ENCODE peak calls at places on chromosome 12, in ten cellular contexts. B is endothelial cell, Z is Calu3, W is right atrium auricular region, U is AG10803, G is pancreas, V is upper lobe of right lung, J is thoracic aorta, N is HFF-Myc, D is neural crest cell. A is an unnamed sample.
A peak's percentile ranks its signal among the peaks of the same experiment; 100 is the strongest.

GRCh38 chr12:90216815-90217214 is 508.2 kb upstream of the ATP2B1 start:
- DNase-seq in B (no peak), Z (peak; percentile 22), W (no peak), U (peak; percentile 35), G (no peak), V (no peak), J (no peak), N (no peak), D (no peak), A (no peak)

GRCh38 chr12:48165089-48166031 is 8.0 kb upstream of the ASB8 start:
- DNase-seq in B (peak; percentile 55), Z (peak; percentile 52), W (no peak), U (peak; percentile 67), G (no peak), V (no peak), J (no peak), N (peak; percentile 21), D (peak; percentile 52), A (no peak)

GRCh38 chr12:112792306-112792705 is 758 bp downstream of the RPH3A start:
- DNase-seq in B (no peak), Z (no peak), W (no peak), U (no peak), G (no peak), V (no peak), J (no peak), N (no peak), D (no peak), A (no peak)

GRCh38 chr12:124730455-124730932 is 133.2 kb downstream of the SCARB1 start:
- DNase-seq in B (no peak), Z (peak; percentile 68), W (no peak), U (peak; percentile 51), G (no peak), V (no peak), J (no peak), N (no peak), D (no peak), A (no peak)

GRCh38 chr12:52190860-52191729 is 719 bp downstream of the KRT80 start:
- DNase-seq in B (no peak), Z (peak; percentile 69), W (no peak), U (no peak), G (peak; percentile 67), V (no peak), J (no peak), N (no peak), D (no peak), A (no peak)

GRCh38 chr12:57435288-57435687 is 704 bp downstream of the INHBC start:
- DNase-seq in B (no peak), Z (no peak), W (no peak), U (no peak), G (no peak), V (no peak), J (no peak), N (no peak), D (no peak), A (no peak)

GRCh38 chr12:89783321-89784060 is 74.9 kb upstream of the ATP2B1 start:
- DNase-seq in B (no peak), Z (no peak), W (no peak), U (peak; percentile 72), G (no peak), V (no peak), J (no peak), N (no peak), D (no peak), A (no peak)

GRCh38 chr12:57319678-57320469 is 68.9 kb upstream of the STAC3 start:
- DNase-seq in B (no peak), Z (no peak), W (no peak), U (no peak), G (no peak), V (no peak), J (no peak), N (no peak), D (no peak), A (no peak)

GRCh38 chr12:122094735-122095561 is 16.4 kb downstream of the MLXIP start:
- DNase-seq in B (no peak), Z (no peak), W (no peak), U (no peak), G (no peak), V (no peak), J (no peak), N (no peak), D (no peak), A (no peak)

GRCh38 chr12:1857821-1858220 is 37.5 kb downstream of the LRTM2 start:
- DNase-seq in B (no peak), Z (no peak), W (no peak), U (no peak), G (no peak), V (no peak), J (no peak), N (no peak), D (no peak), A (no peak)

GRCh38 chr12:131836193-131836592 is 8.0 kb downstream of the MMP17 start:
- DNase-seq in B (no peak), Z (no peak), W (no peak), U (no peak), G (no peak), V (no peak), J (no peak), N (no peak), D (no peak), A (no peak)

GRCh38 chr12:76879710-76880025 is 849 bp upstream of the CSRP2 start:
- DNase-seq in B (no peak), Z (no peak), W (no peak), U (no peak), G (peak; percentile 27), V (no peak), J (no peak), N (no peak), D (no peak), A (no peak)
- TF ChIP-seq CTCF in B (no peak), Z (no peak), W (no peak), U (no peak), G (no peak), V (no peak), J (no peak), N (no peak), D (no peak), A (no peak)

DNA sequence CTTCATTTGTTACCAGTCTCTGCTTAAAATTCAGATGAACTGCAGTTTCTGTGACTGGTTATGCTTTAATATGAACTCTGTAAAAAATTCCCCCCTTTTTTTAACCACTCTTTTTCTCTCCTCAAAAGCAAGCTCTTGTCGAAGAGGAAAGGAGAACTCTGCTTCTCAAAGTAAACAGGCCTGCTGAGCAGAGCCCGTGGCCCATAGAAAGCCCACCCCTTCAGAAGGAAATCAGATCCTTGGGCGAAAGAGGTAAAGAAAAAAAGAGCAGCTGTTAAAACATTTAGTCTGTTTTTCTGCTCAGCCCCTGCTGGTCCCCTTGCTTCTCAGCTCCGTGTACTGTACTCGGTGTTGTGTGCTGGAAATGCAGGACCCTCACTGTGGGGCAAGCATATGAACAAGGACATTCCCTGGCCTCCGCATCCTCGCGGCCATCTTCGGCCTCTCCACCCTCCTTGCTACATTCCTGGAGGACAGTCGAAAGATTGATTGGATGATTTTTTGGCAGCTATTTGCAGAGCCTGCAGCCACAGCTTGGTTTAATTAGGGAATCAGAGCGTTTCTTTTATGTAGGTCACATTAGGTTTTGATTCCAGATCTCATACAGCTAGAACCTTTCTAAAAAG is 164.6 kb upstream of the LRIG3 start:
- DNase-seq in B (no peak), Z (no peak), W (no peak), U (peak; percentile 91), G (no peak), V (no peak), J (no peak), N (peak; percentile 56), D (peak; percentile 9), A (peak; percentile 91)
- TF ChIP-seq CTCF in B (no peak), Z (no peak), W (no peak), U (peak; percentile 20), G (no peak), V (no peak), J (no peak), N (peak; percentile 13), D (no peak), A (peak; percentile 45)

DNA sequence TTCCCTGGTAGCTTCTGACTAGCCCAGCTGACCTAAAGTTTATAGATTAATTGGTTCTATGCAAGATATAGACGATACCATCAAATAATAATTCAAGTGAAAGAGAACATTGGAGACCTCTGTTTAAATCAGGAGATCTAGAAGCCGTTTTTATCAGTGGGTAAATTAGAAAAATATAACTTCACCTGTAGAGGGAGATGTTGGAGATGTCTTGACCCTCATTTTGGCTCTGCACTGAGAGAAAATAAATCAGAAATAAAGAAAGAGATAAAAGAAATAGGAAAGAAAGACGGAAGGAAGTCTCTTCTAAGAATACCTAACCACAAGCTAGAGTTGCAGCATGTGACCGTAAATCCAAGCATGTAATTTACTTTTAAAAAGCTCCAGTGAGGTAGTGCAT is 684.5 kb downstream of the C12orf50 start:
- DNase-seq in B (no peak), Z (no peak), W (no peak), U (no peak), G (no peak), V (no peak), J (no peak), N (no peak), D (no peak), A (no peak)
- TF ChIP-seq CTCF in B (peak; percentile 45), Z (no peak), W (no peak), U (no peak), G (no peak), V (no peak), J (no peak), N (no peak), D (no peak), A (peak; percentile 41)

GRCh38 chr12:3680919-3681594 is 71.9 kb downstream of the CRACR2A start:
- DNase-seq in B (no peak), Z (peak; percentile 38), W (no peak), U (peak; percentile 8), G (peak; percentile 67), V (no peak), J (no peak), N (no peak), D (no peak), A (peak; percentile 71)
- TF ChIP-seq CTCF in B (no peak), Z (no peak), W (peak; percentile 45), U (no peak), G (no peak), V (no peak), J (no peak), N (no peak), D (peak; percentile 62), A (no peak)

GRCh38 chr12:119409043-119409442 is 74.5 kb downstream of the CCDC60 start:
- DNase-seq in B (no peak), Z (no peak), W (no peak), U (no peak), G (no peak), V (no peak), J (no peak), N (no peak), D (no peak), A (no peak)

GRCh38 chr12:119406811-119407210 is 72.3 kb downstream of the CCDC60 start:
- DNase-seq in B (no peak), Z (no peak), W (no peak), U (no peak), G (no peak), V (no peak), J (no peak), N (no peak), D (no peak), A (no peak)

GRCh38 chr12:119410396-119410795 is 75.9 kb downstream of the CCDC60 start:
- DNase-seq in B (no peak), Z (no peak), W (no peak), U (no peak), G (no peak), V (no peak), J (no peak), N (no peak), D (no peak), A (no peak)

DNA sequence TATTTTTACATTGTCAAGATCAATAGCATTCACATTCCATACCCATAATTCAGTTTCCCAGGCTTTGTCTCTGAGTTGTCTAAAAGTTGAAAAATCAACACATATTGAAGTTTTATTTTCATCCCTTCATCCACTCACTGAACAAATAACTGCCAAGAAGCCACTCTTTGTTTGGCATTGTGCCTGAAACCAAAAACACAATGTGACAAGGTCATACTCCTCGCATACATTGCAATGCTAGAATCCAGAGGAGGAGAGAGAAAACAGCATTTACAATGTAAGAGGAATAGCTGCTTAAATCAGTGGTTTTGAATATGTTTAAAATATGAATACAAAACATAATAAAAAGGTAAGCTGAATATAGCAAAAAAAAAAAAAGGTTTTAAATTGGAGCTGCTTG is 71.8 kb downstream of the CCDC60 start:
- DNase-seq in B (no peak), Z (no peak), W (no peak), U (no peak), G (no peak), V (no peak), J (no peak), N (no peak), D (no peak), A (no peak)
- TF ChIP-seq CTCF in B (no peak), Z (no peak), W (no peak), U (no peak), G (no peak), V (no peak), J (no peak), N (no peak), D (no peak), A (no peak)